ENCODE peak calls at places on chromosomes 1 and 21, in ten cellular contexts. One of them, this sample, is unnamed.

GRCh38 chr1:93827128-93827527 is 51.9 kb downstream of the DNTTIP2 start:
- DNase-seq in iris pigment epithelial cell: no peak
- DNase-seq in stimulated activated CD4-positive, alpha-beta T cell treated with anti-CD3 and anti-CD28 coated beads, Interleukin-2, amount 100 ng/mL, for 48 hours: no peak
- DNase-seq in occipital lobe: no peak
- DNase-seq in T follicular helper cell: no peak
- DNase-seq in non-pigmented ciliary epithelial cell: no peak
- DNase-seq in cardiac muscle cell: no peak
- DNase-seq in NCI-H460: no peak
- DNase-seq in MM.1S: no peak
- DNase-seq in GM12892: no peak
- DNase-seq in this sample: no peak

GRCh38 chr1:15153842-15154479 is 414 bp downstream of the TMEM51 start:
- DNase-seq in iris pigment epithelial cell: peak; percentile 68
- DNase-seq in stimulated activated CD4-positive, alpha-beta T cell treated with anti-CD3 and anti-CD28 coated beads, Interleukin-2, amount 100 ng/mL, for 48 hours: peak; percentile 43
- DNase-seq in occipital lobe: no peak
- DNase-seq in T follicular helper cell: no peak
- DNase-seq in non-pigmented ciliary epithelial cell: no peak
- DNase-seq in cardiac muscle cell: peak; percentile 66
- DNase-seq in NCI-H460: peak; percentile 26
- DNase-seq in MM.1S: peak; percentile 52
- DNase-seq in GM12892: peak; percentile 48
- DNase-seq in this sample: no peak

GRCh38 chr21:24910591-24910990 is 696.7 kb downstream of the MRPL39 start:
- DNase-seq in iris pigment epithelial cell: no peak
- DNase-seq in stimulated activated CD4-positive, alpha-beta T cell treated with anti-CD3 and anti-CD28 coated beads, Interleukin-2, amount 100 ng/mL, for 48 hours: no peak
- DNase-seq in occipital lobe: no peak
- DNase-seq in T follicular helper cell: no peak
- DNase-seq in non-pigmented ciliary epithelial cell: no peak
- DNase-seq in cardiac muscle cell: no peak
- DNase-seq in NCI-H460: no peak
- DNase-seq in MM.1S: no peak
- DNase-seq in GM12892: no peak
- DNase-seq in this sample: no peak

GRCh38 chr1:18154431-18155194 is 47.0 kb downstream of the IGSF21 start:
- DNase-seq in iris pigment epithelial cell: no peak
- DNase-seq in stimulated activated CD4-positive, alpha-beta T cell treated with anti-CD3 and anti-CD28 coated beads, Interleukin-2, amount 100 ng/mL, for 48 hours: no peak
- DNase-seq in occipital lobe: no peak
- DNase-seq in T follicular helper cell: no peak
- DNase-seq in non-pigmented ciliary epithelial cell: no peak
- DNase-seq in cardiac muscle cell: no peak
- DNase-seq in NCI-H460: no peak
- DNase-seq in MM.1S: no peak
- DNase-seq in GM12892: no peak
- DNase-seq in this sample: no peak

GRCh38 chr1:33331444-33332356 is 10.8 kb upstream of the A3GALT2 start:
- DNase-seq in iris pigment epithelial cell: peak; percentile 43
- DNase-seq in stimulated activated CD4-positive, alpha-beta T cell treated with anti-CD3 and anti-CD28 coated beads, Interleukin-2, amount 100 ng/mL, for 48 hours: no peak
- DNase-seq in occipital lobe: no peak
- DNase-seq in T follicular helper cell: no peak
- DNase-seq in non-pigmented ciliary epithelial cell: no peak
- DNase-seq in cardiac muscle cell: no peak
- DNase-seq in NCI-H460: no peak
- DNase-seq in MM.1S: no peak
- DNase-seq in GM12892: no peak
- DNase-seq in this sample: no peak

GRCh38 chr1:210747890-210748289 is 386.1 kb downstream of the KCNH1 start:
- DNase-seq in iris pigment epithelial cell: no peak
- DNase-seq in stimulated activated CD4-positive, alpha-beta T cell treated with anti-CD3 and anti-CD28 coated beads, Interleukin-2, amount 100 ng/mL, for 48 hours: no peak
- DNase-seq in occipital lobe: no peak
- DNase-seq in T follicular helper cell: no peak
- DNase-seq in non-pigmented ciliary epithelial cell: no peak
- DNase-seq in cardiac muscle cell: no peak
- DNase-seq in NCI-H460: no peak
- DNase-seq in MM.1S: no peak
- DNase-seq in GM12892: no peak
- DNase-seq in this sample: no peak

GRCh38 chr1:178004926-178005391 is 35.1 kb upstream of the SEC16B start:
- DNase-seq in iris pigment epithelial cell: peak; percentile 38
- DNase-seq in stimulated activated CD4-positive, alpha-beta T cell treated with anti-CD3 and anti-CD28 coated beads, Interleukin-2, amount 100 ng/mL, for 48 hours: no peak
- DNase-seq in occipital lobe: no peak
- DNase-seq in T follicular helper cell: no peak
- DNase-seq in non-pigmented ciliary epithelial cell: no peak
- DNase-seq in cardiac muscle cell: no peak
- DNase-seq in NCI-H460: no peak
- DNase-seq in MM.1S: no peak
- DNase-seq in GM12892: no peak
- DNase-seq in this sample: no peak

GRCh38 chr1:65480684-65481405 is 60.4 kb downstream of the LEPR start:
- DNase-seq in iris pigment epithelial cell: no peak
- DNase-seq in stimulated activated CD4-positive, alpha-beta T cell treated with anti-CD3 and anti-CD28 coated beads, Interleukin-2, amount 100 ng/mL, for 48 hours: no peak
- DNase-seq in occipital lobe: no peak
- DNase-seq in T follicular helper cell: no peak
- DNase-seq in non-pigmented ciliary epithelial cell: no peak
- DNase-seq in cardiac muscle cell: no peak
- DNase-seq in NCI-H460: no peak
- DNase-seq in MM.1S: no peak
- DNase-seq in GM12892: no peak
- DNase-seq in this sample: no peak

GRCh38 chr1:25168193-25169071 is 63.9 kb downstream of the SYF2 start:
- DNase-seq in iris pigment epithelial cell: no peak
- DNase-seq in stimulated activated CD4-positive, alpha-beta T cell treated with anti-CD3 and anti-CD28 coated beads, Interleukin-2, amount 100 ng/mL, for 48 hours: no peak
- DNase-seq in occipital lobe: no peak
- DNase-seq in T follicular helper cell: no peak
- DNase-seq in non-pigmented ciliary epithelial cell: no peak
- DNase-seq in cardiac muscle cell: no peak
- DNase-seq in NCI-H460: no peak
- DNase-seq in MM.1S: no peak
- DNase-seq in GM12892: no peak
- DNase-seq in this sample: no peak

GRCh38 chr1:62977321-62977720 is 193.4 kb downstream of the ATG4C start:
- DNase-seq in iris pigment epithelial cell: peak; percentile 36
- DNase-seq in stimulated activated CD4-positive, alpha-beta T cell treated with anti-CD3 and anti-CD28 coated beads, Interleukin-2, amount 100 ng/mL, for 48 hours: no peak
- DNase-seq in occipital lobe: no peak
- DNase-seq in T follicular helper cell: no peak
- DNase-seq in non-pigmented ciliary epithelial cell: no peak
- DNase-seq in cardiac muscle cell: no peak
- DNase-seq in NCI-H460: no peak
- DNase-seq in MM.1S: no peak
- DNase-seq in GM12892: no peak
- DNase-seq in this sample: no peak

GRCh38 chr1:155082301-155082940 is 3.8 kb downstream of the EFNA3 start:
- DNase-seq in iris pigment epithelial cell: no peak
- DNase-seq in stimulated activated CD4-positive, alpha-beta T cell treated with anti-CD3 and anti-CD28 coated beads, Interleukin-2, amount 100 ng/mL, for 48 hours: no peak
- DNase-seq in occipital lobe: no peak
- DNase-seq in T follicular helper cell: no peak
- DNase-seq in non-pigmented ciliary epithelial cell: no peak
- DNase-seq in cardiac muscle cell: no peak
- DNase-seq in NCI-H460: no peak
- DNase-seq in MM.1S: no peak
- DNase-seq in GM12892: no peak
- DNase-seq in this sample: no peak

GRCh38 chr1:3717715-3718601 is 34.3 kb upstream of the CCDC27 start:
- DNase-seq in iris pigment epithelial cell: no peak
- DNase-seq in stimulated activated CD4-positive, alpha-beta T cell treated with anti-CD3 and anti-CD28 coated beads, Interleukin-2, amount 100 ng/mL, for 48 hours: no peak
- DNase-seq in occipital lobe: no peak
- DNase-seq in T follicular helper cell: no peak
- DNase-seq in non-pigmented ciliary epithelial cell: no peak
- DNase-seq in cardiac muscle cell: no peak
- DNase-seq in NCI-H460: no peak
- DNase-seq in MM.1S: no peak
- DNase-seq in GM12892: peak; percentile 87
- DNase-seq in this sample: no peak

GRCh38 chr1:208201241-208201640 is 42.9 kb downstream of the PLXNA2 start:
- DNase-seq in iris pigment epithelial cell: peak; percentile 94
- DNase-seq in stimulated activated CD4-positive, alpha-beta T cell treated with anti-CD3 and anti-CD28 coated beads, Interleukin-2, amount 100 ng/mL, for 48 hours: no peak
- DNase-seq in occipital lobe: no peak
- DNase-seq in T follicular helper cell: no peak
- DNase-seq in non-pigmented ciliary epithelial cell: peak; percentile 97
- DNase-seq in cardiac muscle cell: peak; percentile 91
- DNase-seq in NCI-H460: peak; percentile 69
- DNase-seq in MM.1S: no peak
- DNase-seq in GM12892: no peak
- DNase-seq in this sample: no peak

GRCh38 chr1:53860967-53861411 is 22.9 kb upstream of the NDC1 start:
- DNase-seq in iris pigment epithelial cell: peak; percentile 50
- DNase-seq in stimulated activated CD4-positive, alpha-beta T cell treated with anti-CD3 and anti-CD28 coated beads, Interleukin-2, amount 100 ng/mL, for 48 hours: peak; percentile 19
- DNase-seq in occipital lobe: no peak
- DNase-seq in T follicular helper cell: peak; percentile 33
- DNase-seq in non-pigmented ciliary epithelial cell: no peak
- DNase-seq in cardiac muscle cell: peak; percentile 72
- DNase-seq in NCI-H460: peak; percentile 46
- DNase-seq in MM.1S: peak; percentile 58
- DNase-seq in GM12892: peak; percentile 25
- DNase-seq in this sample: peak; percentile 13

GRCh38 chr1:201539561-201540404 is 856 bp downstream of the NAV1 start:
- DNase-seq in iris pigment epithelial cell: peak; percentile 50
- DNase-seq in stimulated activated CD4-positive, alpha-beta T cell treated with anti-CD3 and anti-CD28 coated beads, Interleukin-2, amount 100 ng/mL, for 48 hours: no peak
- DNase-seq in occipital lobe: peak; percentile 77
- DNase-seq in T follicular helper cell: no peak
- DNase-seq in non-pigmented ciliary epithelial cell: no peak
- DNase-seq in cardiac muscle cell: peak; percentile 49
- DNase-seq in NCI-H460: no peak
- DNase-seq in MM.1S: no peak
- DNase-seq in GM12892: no peak
- DNase-seq in this sample: peak; percentile 74

GRCh38 chr1:13469343-13469742 is 44.5 kb downstream of the LRRC38 start:
- DNase-seq in iris pigment epithelial cell: no peak
- DNase-seq in stimulated activated CD4-positive, alpha-beta T cell treated with anti-CD3 and anti-CD28 coated beads, Interleukin-2, amount 100 ng/mL, for 48 hours: no peak
- DNase-seq in occipital lobe: no peak
- DNase-seq in T follicular helper cell: no peak
- DNase-seq in non-pigmented ciliary epithelial cell: no peak
- DNase-seq in cardiac muscle cell: peak; percentile 17
- DNase-seq in NCI-H460: peak; percentile 6
- DNase-seq in MM.1S: peak; percentile 82
- DNase-seq in GM12892: peak; percentile 25
- DNase-seq in this sample: no peak

GRCh38 chr1:180235502-180236239 is 5.6 kb downstream of the LHX4 start:
- DNase-seq in iris pigment epithelial cell: no peak
- DNase-seq in stimulated activated CD4-positive, alpha-beta T cell treated with anti-CD3 and anti-CD28 coated beads, Interleukin-2, amount 100 ng/mL, for 48 hours: no peak
- DNase-seq in occipital lobe: no peak
- DNase-seq in T follicular helper cell: no peak
- DNase-seq in non-pigmented ciliary epithelial cell: no peak
- DNase-seq in cardiac muscle cell: no peak
- DNase-seq in NCI-H460: no peak
- DNase-seq in MM.1S: no peak
- DNase-seq in GM12892: no peak
- DNase-seq in this sample: no peak

GRCh38 chr1:200729863-200730262 is 8.8 kb upstream of the CAMSAP2 start:
- DNase-seq in iris pigment epithelial cell: no peak
- DNase-seq in stimulated activated CD4-positive, alpha-beta T cell treated with anti-CD3 and anti-CD28 coated beads, Interleukin-2, amount 100 ng/mL, for 48 hours: no peak
- DNase-seq in occipital lobe: no peak
- DNase-seq in T follicular helper cell: no peak
- DNase-seq in non-pigmented ciliary epithelial cell: no peak
- DNase-seq in cardiac muscle cell: no peak
- DNase-seq in NCI-H460: no peak
- DNase-seq in MM.1S: no peak
- DNase-seq in GM12892: no peak
- DNase-seq in this sample: no peak

GRCh38 chr21:15415541-15416261 is 314.1 kb upstream of the USP25 start:
- DNase-seq in iris pigment epithelial cell: peak; percentile 10
- DNase-seq in stimulated activated CD4-positive, alpha-beta T cell treated with anti-CD3 and anti-CD28 coated beads, Interleukin-2, amount 100 ng/mL, for 48 hours: no peak
- DNase-seq in occipital lobe: no peak
- DNase-seq in T follicular helper cell: no peak
- DNase-seq in non-pigmented ciliary epithelial cell: no peak
- DNase-seq in cardiac muscle cell: peak; percentile 70
- DNase-seq in NCI-H460: no peak
- DNase-seq in MM.1S: no peak
- DNase-seq in GM12892: no peak
- DNase-seq in this sample: no peak

GRCh38 chr1:5480906-5481305 is 511.3 kb downstream of the NPHP4 start:
- DNase-seq in iris pigment epithelial cell: no peak
- DNase-seq in stimulated activated CD4-positive, alpha-beta T cell treated with anti-CD3 and anti-CD28 coated beads, Interleukin-2, amount 100 ng/mL, for 48 hours: no peak
- DNase-seq in occipital lobe: no peak
- DNase-seq in T follicular helper cell: no peak
- DNase-seq in non-pigmented ciliary epithelial cell: no peak
- DNase-seq in cardiac muscle cell: no peak
- DNase-seq in NCI-H460: no peak
- DNase-seq in MM.1S: no peak
- DNase-seq in GM12892: no peak
- DNase-seq in this sample: no peak

GRCh38 chr1:30451532-30452125 is 271.8 kb downstream of the MATN1 start:
- DNase-seq in iris pigment epithelial cell: no peak
- DNase-seq in stimulated activated CD4-positive, alpha-beta T cell treated with anti-CD3 and anti-CD28 coated beads, Interleukin-2, amount 100 ng/mL, for 48 hours: no peak
- DNase-seq in occipital lobe: no peak
- DNase-seq in T follicular helper cell: no peak
- DNase-seq in non-pigmented ciliary epithelial cell: no peak
- DNase-seq in cardiac muscle cell: no peak
- DNase-seq in NCI-H460: no peak
- DNase-seq in MM.1S: no peak
- DNase-seq in GM12892: no peak
- DNase-seq in this sample: no peak

GRCh38 chr1:110211503-110212164 is 1.5 kb downstream of the KCNC4 start:
- DNase-seq in iris pigment epithelial cell: no peak
- DNase-seq in stimulated activated CD4-positive, alpha-beta T cell treated with anti-CD3 and anti-CD28 coated beads, Interleukin-2, amount 100 ng/mL, for 48 hours: no peak
- DNase-seq in occipital lobe: no peak
- DNase-seq in T follicular helper cell: peak; percentile 28
- DNase-seq in non-pigmented ciliary epithelial cell: no peak
- DNase-seq in cardiac muscle cell: no peak
- DNase-seq in NCI-H460: no peak
- DNase-seq in MM.1S: no peak
- DNase-seq in GM12892: no peak
- DNase-seq in this sample: no peak

GRCh38 chr1:52602328-52603300 is at the start of gene GPX7:
- DNase-seq in iris pigment epithelial cell: peak; percentile 47
- DNase-seq in stimulated activated CD4-positive, alpha-beta T cell treated with anti-CD3 and anti-CD28 coated beads, Interleukin-2, amount 100 ng/mL, for 48 hours: peak; percentile 45
- DNase-seq in occipital lobe: no peak
- DNase-seq in T follicular helper cell: peak; percentile 42
- DNase-seq in non-pigmented ciliary epithelial cell: no peak
- DNase-seq in cardiac muscle cell: peak; percentile 68
- DNase-seq in NCI-H460: no peak
- DNase-seq in MM.1S: peak; percentile 33
- DNase-seq in GM12892: peak; percentile 63
- DNase-seq in this sample: peak; percentile 16

GRCh38 chr1:93972341-93972740 is 63.1 kb upstream of the GCLM start:
- DNase-seq in iris pigment epithelial cell: no peak
- DNase-seq in stimulated activated CD4-positive, alpha-beta T cell treated with anti-CD3 and anti-CD28 coated beads, Interleukin-2, amount 100 ng/mL, for 48 hours: no peak
- DNase-seq in occipital lobe: no peak
- DNase-seq in T follicular helper cell: no peak
- DNase-seq in non-pigmented ciliary epithelial cell: no peak
- DNase-seq in cardiac muscle cell: no peak
- DNase-seq in NCI-H460: no peak
- DNase-seq in MM.1S: no peak
- DNase-seq in GM12892: no peak
- DNase-seq in this sample: no peak

GRCh38 chr1:116693759-116694482 is 26.4 kb upstream of the IGSF3 start:
- DNase-seq in iris pigment epithelial cell: peak; percentile 26
- DNase-seq in stimulated activated CD4-positive, alpha-beta T cell treated with anti-CD3 and anti-CD28 coated beads, Interleukin-2, amount 100 ng/mL, for 48 hours: no peak
- DNase-seq in occipital lobe: no peak
- DNase-seq in T follicular helper cell: no peak
- DNase-seq in non-pigmented ciliary epithelial cell: no peak
- DNase-seq in cardiac muscle cell: peak; percentile 56
- DNase-seq in NCI-H460: no peak
- DNase-seq in MM.1S: no peak
- DNase-seq in GM12892: no peak
- DNase-seq in this sample: no peak

GRCh38 chr1:115545791-115546733 is 95.7 kb upstream of the VANGL1 start:
- DNase-seq in iris pigment epithelial cell: peak; percentile 98
- DNase-seq in stimulated activated CD4-positive, alpha-beta T cell treated with anti-CD3 and anti-CD28 coated beads, Interleukin-2, amount 100 ng/mL, for 48 hours: no peak
- DNase-seq in occipital lobe: no peak
- DNase-seq in T follicular helper cell: no peak
- DNase-seq in non-pigmented ciliary epithelial cell: peak; percentile 86
- DNase-seq in cardiac muscle cell: peak; percentile 91
- DNase-seq in NCI-H460: peak; percentile 50
- DNase-seq in MM.1S: no peak
- DNase-seq in GM12892: peak; percentile 3
- DNase-seq in this sample: no peak